ENCODE peak calls at places on chromosomes 7 and 10, in four cellular contexts. One of them, this sample, is unnamed.

GRCh38 chr7:16492513-16493062 is 27.1 kb upstream of the SOSTDC1 start:
- DNase-seq in HepG2: peak
- DNase-seq in H1: no peak
- DNase-seq in GM12878: no peak
- DNase-seq in this sample: no peak

GRCh38 chr7:84102213-84102612 is 92.4 kb downstream of the SEMA3A start:
- DNase-seq in HepG2: no peak
- DNase-seq in GM12878: no peak
- DNase-seq in H1: no peak
- DNase-seq in this sample: no peak

GRCh38 chr10:51047857-51048256 is 26.4 kb upstream of the PRKG1 start:
- DNase-seq in GM12878: no peak
- DNase-seq in HepG2: no peak
- DNase-seq in H1: no peak
- DNase-seq in this sample: no peak

GRCh38 chr7:28069788-28070187 is 110.8 kb downstream of the JAZF1 start:
- DNase-seq in HepG2: no peak
- DNase-seq in H1: no peak
- DNase-seq in GM12878: no peak
- DNase-seq in this sample: no peak

GRCh38 chr10:69644658-69645295 is 14.7 kb downstream of the FAM241B start:
- DNase-seq in HepG2: peak
- DNase-seq in GM12878: no peak
- DNase-seq in H1: no peak
- DNase-seq in this sample: peak

GRCh38 chr10:63976538-63976937 is 455.3 kb downstream of the REEP3 start:
- DNase-seq in HepG2: peak
- DNase-seq in H1: no peak
- DNase-seq in GM12878: no peak
- DNase-seq in this sample: peak

GRCh38 chr7:108376206-108376605 is 80.0 kb downstream of the NRCAM start:
- DNase-seq in H1: no peak
- DNase-seq in HepG2: no peak
- DNase-seq in GM12878: no peak
- DNase-seq in this sample: no peak

GRCh38 chr10:78706256-78706655 is 362.5 kb upstream of the ZMIZ1 start:
- DNase-seq in H1: no peak
- DNase-seq in GM12878: no peak
- DNase-seq in HepG2: no peak
- DNase-seq in this sample: no peak

GRCh38 chr10:58266003-58266825 is 1.5 kb downstream of the IPMK start:
- DNase-seq in HepG2: peak
- DNase-seq in H1: no peak
- DNase-seq in GM12878: no peak
- DNase-seq in this sample: no peak

GRCh38 chr7:150970424-150970823 is 7.7 kb downstream of the KCNH2 start:
- DNase-seq in GM12878: no peak
- DNase-seq in H1: no peak
- DNase-seq in HepG2: no peak
- DNase-seq in this sample: no peak

GRCh38 chr10:69479241-69479730 is 28.0 kb downstream of the TSPAN15 start:
- DNase-seq in GM12878: no peak
- DNase-seq in H1: no peak
- DNase-seq in HepG2: no peak
- DNase-seq in this sample: no peak

GRCh38 chr10:113232928-113233511 is 283.0 kb downstream of the TCF7L2 start:
- DNase-seq in HepG2: no peak
- DNase-seq in GM12878: no peak
- DNase-seq in H1: no peak
- DNase-seq in this sample: no peak

GRCh38 chr7:101717986-101718746 is 89.1 kb upstream of the MYL10 start:
- DNase-seq in H1: no peak
- DNase-seq in GM12878: no peak
- DNase-seq in HepG2: peak
- DNase-seq in this sample: no peak

GRCh38 chr10:79487296-79488194 is 24.8 kb upstream of the EIF5AL1 start:
- DNase-seq in HepG2: peak
- DNase-seq in GM12878: no peak
- DNase-seq in H1: peak
- DNase-seq in this sample: peak

GRCh38 chr10:47299989-47300931 is at the start of gene GDF10:
- DNase-seq in HepG2: peak
- DNase-seq in H1: no peak
- DNase-seq in GM12878: no peak
- DNase-seq in this sample: no peak

GRCh38 chr7:90896458-90896857 is 300.3 kb downstream of the CDK14 start:
- DNase-seq in GM12878: no peak
- DNase-seq in HepG2: no peak
- DNase-seq in H1: no peak
- DNase-seq in this sample: no peak

GRCh38 chr10:77023396-77023795 is 614.2 kb downstream of the KCNMA1 start:
- DNase-seq in H1: no peak
- DNase-seq in GM12878: no peak
- DNase-seq in HepG2: no peak
- DNase-seq in this sample: no peak

GRCh38 chr7:47887016-47887640 is 61.1 kb downstream of the PKD1L1 start:
- DNase-seq in HepG2: no peak
- DNase-seq in H1: no peak
- DNase-seq in GM12878: no peak
- DNase-seq in this sample: no peak

GRCh38 chr7:45225560-45226335 is 68.2 kb downstream of the RAMP3 start:
- DNase-seq in H1: no peak
- DNase-seq in HepG2: no peak
- DNase-seq in GM12878: no peak
- DNase-seq in this sample: no peak

GRCh38 chr7:44750921-44751571 is 2.4 kb downstream of the ZMIZ2 start:
- DNase-seq in H1: no peak
- DNase-seq in GM12878: peak
- DNase-seq in HepG2: no peak
- DNase-seq in this sample: no peak

GRCh38 chr10:48306870-48307531 is 524 bp downstream of the MAPK8 start:
- DNase-seq in HepG2: peak
- DNase-seq in H1: no peak
- DNase-seq in GM12878: no peak
- DNase-seq in this sample: no peak

GRCh38 chr7:44274623-44274975 is 50.8 kb downstream of the CAMK2B start:
- DNase-seq in GM12878: no peak
- DNase-seq in H1: no peak
- DNase-seq in HepG2: no peak
- DNase-seq in this sample: no peak

GRCh38 chr10:63171926-63172325 is 38.8 kb downstream of the NRBF2 start:
- DNase-seq in GM12878: no peak
- DNase-seq in HepG2: no peak
- DNase-seq in H1: no peak
- DNase-seq in this sample: no peak

GRCh38 chr10:60962946-60963345 is 19.0 kb upstream of the RHOBTB1 start:
- DNase-seq in H1: no peak
- DNase-seq in HepG2: no peak
- DNase-seq in GM12878: no peak
- DNase-seq in this sample: no peak

GRCh38 chr7:100863406-100863950 is 3.7 kb upstream of the TRIP6 start:
- DNase-seq in GM12878: no peak
- DNase-seq in H1: no peak
- DNase-seq in HepG2: peak
- DNase-seq in this sample: no peak

GRCh38 chr10:100894589-100895294 is 18.0 kb upstream of the SLF2 start:
- DNase-seq in H1: no peak
- DNase-seq in GM12878: no peak
- DNase-seq in HepG2: no peak
- DNase-seq in this sample: no peak

GRCh38 chr7:34748244-34749039 is 90.4 kb downstream of the NPSR1 start:
- DNase-seq in HepG2: peak
- DNase-seq in GM12878: no peak
- DNase-seq in H1: no peak
- DNase-seq in this sample: no peak

GRCh38 chr7:100827330-100828226 is at the start of gene EPHB4:
- DNase-seq in H1: no peak
- DNase-seq in GM12878: no peak
- DNase-seq in HepG2: peak
- DNase-seq in this sample: peak

GRCh38 chr10:99328579-99329237 is 448 bp upstream of the CNNM1 start:
- DNase-seq in HepG2: no peak
- DNase-seq in H1: no peak
- DNase-seq in GM12878: no peak
- DNase-seq in this sample: no peak

GRCh38 chr10:99330675-99330924 is 1.4 kb downstream of the CNNM1 start:
- DNase-seq in GM12878: no peak
- DNase-seq in HepG2: no peak
- DNase-seq in H1: no peak
- DNase-seq in this sample: no peak

GRCh38 chr10:99331207-99331803 is 2.1 kb downstream of the CNNM1 start:
- DNase-seq in HepG2: peak
- DNase-seq in H1: no peak
- DNase-seq in GM12878: no peak
- DNase-seq in this sample: no peak

GRCh38 chr10:99329238-99329890 is at the start of gene CNNM1:
- DNase-seq in GM12878: no peak
- DNase-seq in HepG2: no peak
- DNase-seq in H1: no peak
- DNase-seq in this sample: no peak

DNA sequence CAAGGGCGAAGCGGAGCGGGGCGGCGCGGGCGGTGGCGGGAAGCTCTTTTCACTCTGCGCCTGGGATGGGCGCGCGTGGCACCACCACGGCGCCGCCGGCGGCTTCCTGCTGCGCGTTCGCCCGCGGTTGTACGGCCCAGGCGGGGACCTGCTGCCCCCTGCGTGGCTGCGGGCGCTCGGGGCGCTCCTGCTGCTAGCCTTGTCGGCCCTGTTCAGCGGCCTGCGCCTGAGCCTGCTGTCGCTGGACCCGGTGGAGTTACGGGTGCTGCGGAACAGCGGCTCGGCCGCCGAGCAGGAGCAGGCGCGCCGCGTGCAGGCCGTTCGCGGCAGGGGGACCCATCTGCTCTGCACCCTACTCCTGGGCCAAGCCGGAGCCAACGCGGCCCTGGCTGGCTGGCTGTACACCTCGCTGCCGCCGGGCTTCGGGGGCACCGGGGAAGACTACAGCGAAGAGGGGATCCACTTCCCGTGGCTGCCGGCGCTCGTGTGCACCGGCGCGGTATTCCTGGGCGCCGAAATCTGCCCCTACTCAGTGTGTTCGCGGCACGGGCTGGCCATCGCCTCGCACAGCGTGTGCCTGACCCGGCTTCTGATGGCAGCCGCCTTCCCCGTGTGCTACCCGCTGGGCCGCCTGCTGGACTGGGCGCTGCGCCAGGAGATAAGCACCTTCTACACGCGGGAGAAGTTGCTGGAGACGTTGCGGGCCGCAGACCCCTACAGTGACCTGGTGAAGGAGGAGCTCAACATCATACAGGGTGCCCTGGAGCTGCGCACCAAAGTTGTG is 927 bp downstream of the CNNM1 start:
- DNase-seq in H1: no peak
- DNase-seq in GM12878: no peak
- DNase-seq in HepG2: no peak
- DNase-seq in this sample: peak
- H3K9ac ChIP-seq in H1: no peak
- H3K9ac ChIP-seq in GM12878: no peak
- H3K9ac ChIP-seq in HepG2: peak
- H3K9ac ChIP-seq in this sample: peak

DNA sequence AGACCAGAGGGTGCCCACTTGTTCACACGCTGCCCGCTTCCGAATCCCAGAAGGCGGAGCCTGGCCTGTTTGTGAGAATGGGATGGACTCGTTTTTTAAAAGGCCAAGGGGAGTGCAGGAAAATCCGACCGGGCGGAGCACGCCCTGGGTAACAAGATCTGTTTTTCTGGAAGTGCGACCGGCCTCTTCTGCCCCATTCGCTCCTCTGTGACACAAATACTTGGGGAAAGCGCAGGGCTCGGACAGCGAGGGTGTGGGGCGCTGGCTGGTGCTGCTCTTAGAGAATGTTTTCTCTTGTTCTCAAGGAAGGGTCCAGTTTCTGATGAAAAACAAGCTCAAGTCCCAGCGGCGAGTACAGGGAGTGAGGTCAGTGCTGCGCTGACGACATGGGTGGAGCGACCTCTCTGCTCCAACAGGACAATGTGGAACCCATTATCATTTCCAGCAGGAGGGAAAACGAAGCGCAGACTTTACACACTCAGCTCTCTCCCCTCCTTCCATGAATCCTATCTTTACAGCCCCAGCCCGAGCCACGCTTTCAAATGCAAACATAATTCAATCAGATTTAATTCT is 1.3 kb downstream of the RADIL start:
- DNase-seq in HepG2: no peak
- DNase-seq in H1: no peak
- DNase-seq in GM12878: no peak
- DNase-seq in this sample: peak
- TF ChIP-seq SUZ12 in HepG2: no peak
- TF ChIP-seq SUZ12 in H1: no peak
- TF ChIP-seq SUZ12 in GM12878: no peak
- TF ChIP-seq SUZ12 in this sample: no peak

DNA sequence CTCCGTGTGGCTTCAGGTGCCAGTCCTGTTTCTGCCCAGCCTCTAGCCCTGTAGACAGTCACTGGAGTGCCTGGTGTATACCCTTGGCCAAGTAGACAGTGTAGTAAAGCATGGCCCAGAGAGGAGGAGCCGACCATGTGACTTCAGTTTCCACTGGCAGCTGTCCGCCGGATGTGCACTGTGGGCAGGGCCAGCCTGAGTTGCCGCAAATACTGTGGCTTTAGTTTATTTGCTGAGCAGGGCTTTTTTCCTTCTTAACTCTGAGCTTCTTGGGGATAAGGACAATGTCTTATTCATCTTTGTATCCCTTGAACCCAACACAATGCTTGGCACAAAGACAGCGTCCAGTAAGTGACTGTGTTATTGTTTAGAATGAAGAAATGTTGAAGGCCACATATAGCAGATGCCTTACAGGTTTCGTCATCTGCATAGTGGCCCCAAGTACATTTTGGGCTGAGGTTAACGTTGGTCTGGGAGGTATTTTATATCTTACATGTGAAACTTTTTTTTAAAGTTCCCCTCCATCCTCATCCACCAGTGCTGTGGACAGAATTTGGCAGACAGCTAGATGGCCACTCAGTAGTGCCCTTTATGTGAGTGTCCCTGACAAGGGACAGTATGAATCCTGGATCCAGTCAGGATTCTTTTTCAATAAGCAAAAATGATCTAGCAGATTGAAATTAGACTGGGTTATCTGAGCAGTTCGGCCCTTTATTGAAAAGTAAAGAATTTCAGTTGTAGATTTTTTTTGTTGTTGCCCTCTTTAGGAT is 40.6 kb downstream of the CYP17A1 start:
- DNase-seq in GM12878: peak
- DNase-seq in HepG2: no peak
- DNase-seq in H1: no peak
- DNase-seq in this sample: no peak
- H3K4me3 ChIP-seq in GM12878: peak
- H3K4me3 ChIP-seq in HepG2: no peak
- H3K4me3 ChIP-seq in H1: no peak
- H3K4me3 ChIP-seq in this sample: no peak

DNA sequence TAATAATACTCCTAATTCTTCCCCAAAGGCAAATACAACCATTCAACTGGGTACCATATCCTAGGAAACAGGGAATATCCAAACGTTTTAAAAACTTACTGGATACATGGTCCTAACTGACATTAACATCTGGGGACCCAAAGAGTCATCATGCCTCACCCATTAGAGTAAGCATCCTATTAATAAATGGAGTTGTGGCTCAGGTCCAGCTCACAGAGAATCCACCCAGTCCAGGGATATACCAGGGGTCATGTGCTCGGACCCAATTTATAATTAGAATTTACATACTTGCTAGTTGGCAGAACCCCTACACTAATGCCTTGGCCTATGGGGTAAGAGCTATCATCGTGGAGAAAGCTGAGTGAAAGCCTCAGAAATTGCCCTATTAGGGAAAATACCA is 670.0 kb downstream of the XPNPEP1 start:
- DNase-seq in H1: no peak
- DNase-seq in HepG2: no peak
- DNase-seq in GM12878: no peak
- DNase-seq in this sample: no peak
- H3K9ac ChIP-seq in H1: no peak
- H3K9ac ChIP-seq in HepG2: no peak
- H3K9ac ChIP-seq in GM12878: no peak
- H3K9ac ChIP-seq in this sample: no peak

This sample was measured in NT2/D1.